ENCODE peak calls at places on chromosome 2, in four cellular contexts. H is kidney tubule cell, Q is GM12892, U is AG09319. S is an unnamed sample.

GRCh38 chr2:28163028-28163427 is 229.6 kb upstream of the FOSL2 start:
- DNase-seq in H (no peak), Q (no peak), U (no peak), S (no peak)

GRCh38 chr2:160111951-160112798 is 49.8 kb upstream of the PLA2R1 start:
- DNase-seq in H (no peak), Q (no peak), U (no peak), S (no peak)

GRCh38 chr2:237154894-237155851 is 69.5 kb downstream of the COPS8 start:
- DNase-seq in H (no peak), Q (no peak), U (no peak), S (no peak)

GRCh38 chr2:5725794-5726463 is 33.7 kb downstream of the SOX11 start:
- DNase-seq in H (peak), Q (no peak), U (no peak), S (no peak)

GRCh38 chr2:73297151-73297559 is 3.8 kb upstream of the EGR4 start:
- DNase-seq in H (peak), Q (no peak), U (no peak), S (peak)

GRCh38 chr2:191499050-191499449 is 178.9 kb upstream of the NABP1 start:
- DNase-seq in H (no peak), Q (no peak), U (no peak), S (no peak)

GRCh38 chr2:199901942-199902341 is 9.2 kb upstream of the C2orf69 start:
- DNase-seq in H (no peak), Q (no peak), U (no peak), S (no peak)

GRCh38 chr2:20444113-20444992 is 2.5 kb upstream of the RHOB start:
- DNase-seq in H (peak), Q (no peak), U (no peak), S (no peak)

GRCh38 chr2:146651361-146651760 is 1193.5 kb upstream of the ACVR2A start:
- DNase-seq in H (no peak), Q (no peak), U (no peak), S (no peak)

GRCh38 chr2:200199005-200199404 is 107.5 kb upstream of the SPATS2L start:
- DNase-seq in H (no peak), Q (no peak), U (no peak), S (no peak)

GRCh38 chr2:13652531-13653313 is 936.0 kb downstream of the TRIB2 start:
- DNase-seq in H (peak), Q (no peak), U (no peak), S (no peak)

GRCh38 chr2:27123302-27124150 is at the start of gene ABHD1:
- DNase-seq in H (peak), Q (peak), U (no peak), S (peak)

GRCh38 chr2:72940786-72941185 is 23.5 kb downstream of the EMX1 start:
- DNase-seq in H (peak), Q (no peak), U (peak), S (no peak)

GRCh38 chr2:27628767-27629709 is at the start of the genes CCDC121 and GPN1:
- DNase-seq in H (peak), Q (peak), U (peak), S (peak)

GRCh38 chr2:154375625-154376020 is 322.9 kb upstream of the KCNJ3 start:
- DNase-seq in H (peak), Q (no peak), U (peak), S (peak)

GRCh38 chr2:119283873-119284331 is 60.3 kb downstream of the STEAP3 start:
- DNase-seq in H (peak), Q (no peak), U (no peak), S (no peak)

GRCh38 chr2:68974251-68974650 is at the start of gene GKN1:
- DNase-seq in H (peak), Q (no peak), U (no peak), S (no peak)

GRCh38 chr2:20625491-20625919 is 25.4 kb downstream of the HS1BP3 start:
- DNase-seq in H (no peak), Q (no peak), U (no peak), S (peak)

S was measured in NCI-H774.